ENCODE peak calls at places on chromosomes 1 and 21, in seven cellular contexts. S, P, Y, N, W, D and M are unnamed samples.

GRCh38 chr1:16078925-16079656 is 5.6 kb upstream of the FAM131C start:
- DNase-seq in W (peak), N (peak), Y (peak), S (peak), P (peak), D (no peak), M (peak)

GRCh38 chr21:31893841-31894240 is 21.0 kb downstream of the HUNK start:
- DNase-seq in Y (no peak), N (no peak), W (no peak), S (no peak), P (no peak), D (no peak), M (no peak)

GRCh38 chr1:41673355-41673754 is 188.9 kb upstream of the EDN2 start:
- DNase-seq in P (no peak), S (no peak), N (no peak), W (no peak), D (no peak), Y (peak), M (no peak)

GRCh38 chr1:207034998-207035397 is 2.4 kb upstream of the C1orf116 start:
- DNase-seq in W (no peak), D (no peak), N (no peak), P (no peak), Y (peak), S (no peak), M (no peak)

GRCh38 chr1:162023547-162024501 is at the start of gene OLFML2B:
- DNase-seq in N (peak), P (peak), W (peak), Y (peak), D (peak), S (peak), M (peak)

GRCh38 chr1:226939439-226940028 is 560 bp upstream of the COQ8A start:
- DNase-seq in N (peak), D (no peak), Y (no peak), P (no peak), W (peak), S (peak), M (peak)

GRCh38 chr1:1290238-1290731 is 10.0 kb downstream of the SCNN1D start:
- DNase-seq in D (no peak), N (no peak), P (no peak), Y (peak), S (no peak), W (peak), M (peak)

GRCh38 chr1:118788372-118788955 is 199.7 kb downstream of the TBX15 start:
- DNase-seq in Y (no peak), W (peak), N (peak), P (no peak), S (no peak), D (no peak), M (no peak)

GRCh38 chr1:175717610-175718195 is 25.7 kb downstream of the TNR start:
- DNase-seq in S (no peak), Y (no peak), N (no peak), D (no peak), P (no peak), W (peak), M (peak)

GRCh38 chr1:19336543-19336942 is 24.4 kb downstream of the SLC66A1 start:
- DNase-seq in N (no peak), D (no peak), S (peak), P (no peak), Y (no peak), W (no peak), M (no peak)

GRCh38 chr1:225882699-225883615 is 777 bp upstream of the TMEM63A start:
- DNase-seq in Y (peak), W (no peak), D (no peak), S (peak), N (no peak), P (peak), M (no peak)

GRCh38 chr1:8137406-8138244 is 111.5 kb upstream of the ERRFI1 start:
- DNase-seq in D (peak), N (no peak), S (peak), W (no peak), P (no peak), Y (no peak), M (no peak)

GRCh38 chr1:243438815-243439214 is 183.0 kb downstream of the SDCCAG8 start:
- DNase-seq in W (no peak), Y (no peak), S (no peak), P (no peak), N (no peak), D (no peak), M (no peak)

GRCh38 chr1:57889686-57890360 is 466.0 kb upstream of the DAB1 start:
- DNase-seq in D (no peak), N (no peak), Y (no peak), S (no peak), P (no peak), W (no peak), M (no peak)

GRCh38 chr1:18635070-18635577 is 4.5 kb downstream of the PAX7 start:
- DNase-seq in D (no peak), N (no peak), W (no peak), S (no peak), Y (no peak), P (no peak), M (no peak)

GRCh38 chr1:12075195-12076114 is 12.4 kb downstream of the TNFRSF8 start:
- DNase-seq in P (no peak), S (peak), W (no peak), D (peak), Y (peak), N (no peak), M (no peak)

GRCh38 chr1:156126043-156126700 is 11.7 kb downstream of the LMNA start:
- DNase-seq in S (peak), Y (peak), W (no peak), N (no peak), P (peak), D (peak), M (peak)

GRCh38 chr1:125119024-125119441 is 3934.3 kb downstream of the SRGAP2C start:
- DNase-seq in S (no peak), N (no peak), Y (no peak), P (no peak), W (no peak), D (no peak), M (no peak)

GRCh38 chr1:8259498-8260290 is 58.2 kb upstream of the SLC45A1 start:
- DNase-seq in P (no peak), W (no peak), N (peak), S (peak), D (peak), Y (no peak), M (no peak)

GRCh38 chr1:149942207-149942606 is 5.5 kb upstream of the MTMR11 start:
- DNase-seq in N (no peak), W (no peak), P (peak), S (no peak), Y (no peak), D (no peak), M (peak)

GRCh38 chr1:10897321-10897980 is 101.0 kb upstream of the CASZ1 start:
- DNase-seq in D (no peak), P (no peak), W (no peak), N (no peak), Y (no peak), S (no peak), M (no peak)

GRCh38 chr1:103514920-103515503 is 10.5 kb upstream of the RNPC3 start:
- DNase-seq in D (no peak), W (peak), Y (peak), P (no peak), N (peak), S (peak), M (peak)

GRCh38 chr1:10553124-10553523 is 78.4 kb downstream of the PEX14 start:
- DNase-seq in P (no peak), N (no peak), S (no peak), W (no peak), Y (peak), D (no peak), M (peak)

GRCh38 chr1:201719812-201720521 is 109.0 kb upstream of the IPO9 start:
- DNase-seq in Y (no peak), W (peak), D (no peak), P (peak), S (no peak), N (no peak), M (peak)

GRCh38 chr1:154157520-154158306 is 2.8 kb upstream of the NUP210L start:
- DNase-seq in Y (peak), S (no peak), P (no peak), D (peak), W (no peak), N (no peak), M (no peak)

GRCh38 chr21:34576043-34576466 is 38.9 kb downstream of the RCAN1 start:
- DNase-seq in N (no peak), S (no peak), D (no peak), Y (no peak), W (no peak), P (peak), M (no peak)

GRCh38 chr1:27862671-27863551 is 9.4 kb upstream of the THEMIS2 start:
- DNase-seq in N (no peak), P (peak), W (no peak), D (peak), Y (peak), S (peak), M (no peak)

GRCh38 chr1:24112381-24113169 is 640 bp upstream of the MYOM3 start:
- DNase-seq in P (peak), D (peak), N (peak), W (peak), Y (peak), S (peak), M (peak)